ENCODE peak calls at places on chromosome 22, in nine cellular contexts. Y is AG10803, C is AG04450, O is adrenal gland, V is stomach, P is brain microvascular endothelial cell, W is mucosa of descending colon, I is lower leg skin, J is K562. E is an unnamed sample.

GRCh38 chr22:21865041-21865440 is 2.4 kb downstream of the MAPK1 start:
- DNase-seq in V (peak), C (peak), J (no peak), P (peak), Y (peak), O (peak), I (no peak), W (no peak), E (peak)

GRCh38 chr22:46352691-46353386 is 17.3 kb downstream of the TRMU start:
- DNase-seq in P (peak), W (no peak), J (no peak), I (no peak), C (no peak), V (peak), Y (no peak), O (peak), E (peak)

GRCh38 chr22:39946571-39947407 is 13.4 kb upstream of the TMA7B start:
- DNase-seq in C (no peak), V (no peak), I (no peak), Y (no peak), P (no peak), W (no peak), O (no peak), J (peak), E (no peak)

GRCh38 chr22:39214383-39215069 is 30.3 kb downstream of the PDGFB start:
- DNase-seq in C (no peak), Y (no peak), I (peak), V (no peak), J (no peak), P (no peak), W (no peak), O (no peak), E (peak)

GRCh38 chr22:36998620-36999351 is 20.5 kb downstream of the TST start:
- DNase-seq in P (no peak), Y (no peak), I (no peak), C (no peak), V (no peak), W (no peak), J (no peak), O (peak), E (peak)

GRCh38 chr22:20031732-20032406 is 11.0 kb downstream of the TANGO2 start:
- DNase-seq in O (no peak), W (peak), V (peak), I (peak), P (no peak), Y (no peak), J (no peak), C (no peak), E (peak)

GRCh38 chr22:22816171-22816514 is 71.5 kb upstream of the IGLL5 start:
- DNase-seq in V (no peak), W (no peak), O (no peak), Y (no peak), P (no peak), I (no peak), C (no peak), J (no peak), E (no peak)

GRCh38 chr22:23517804-23518380 is 62.2 kb downstream of the IGLL1 start:
- DNase-seq in V (no peak), W (no peak), I (no peak), C (no peak), Y (no peak), P (no peak), J (no peak), O (no peak), E (no peak)

GRCh38 chr22:37259540-37260029 is 15.5 kb upstream of the RAC2 start:
- DNase-seq in P (peak), W (no peak), Y (peak), O (no peak), I (no peak), C (no peak), J (peak), V (no peak), E (peak)

GRCh38 chr22:29016067-29016938 is 45.3 kb downstream of the C22orf31 start:
- DNase-seq in J (no peak), O (no peak), P (no peak), C (no peak), I (no peak), V (no peak), Y (no peak), W (no peak), E (no peak)

GRCh38 chr22:44436656-44437492 is 61.2 kb downstream of the RTL6 start:
- DNase-seq in O (no peak), J (no peak), C (no peak), W (no peak), I (peak), P (no peak), Y (no peak), V (no peak), E (no peak)

GRCh38 chr22:37486224-37486845 is at the start of gene MFNG:
- DNase-seq in C (no peak), O (peak), I (peak), J (peak), V (peak), P (no peak), Y (no peak), W (peak), E (peak)

GRCh38 chr22:33028191-33028700 is 29.9 kb downstream of the SYN3 start:
- DNase-seq in Y (no peak), I (peak), W (no peak), P (no peak), V (no peak), C (no peak), O (no peak), J (no peak), E (no peak)

GRCh38 chr22:21937041-21937820 is 15.4 kb downstream of the PPM1F start:
- DNase-seq in P (no peak), O (peak), Y (peak), I (peak), W (peak), V (peak), C (no peak), J (no peak), E (peak)

GRCh38 chr22:43777204-43777671 is 34.9 kb downstream of the EFCAB6 start:
- DNase-seq in I (no peak), O (no peak), C (peak), J (no peak), P (peak), V (no peak), W (no peak), Y (peak), E (peak)

GRCh38 chr22:44102121-44102520 is 78.0 kb downstream of the PARVB start:
- DNase-seq in O (no peak), C (no peak), W (no peak), P (no peak), I (no peak), V (no peak), Y (no peak), J (no peak), E (no peak)

GRCh38 chr22:17085277-17086091 is 684 bp downstream of the IL17RA start:
- DNase-seq in O (peak), V (peak), J (no peak), Y (no peak), W (peak), I (peak), P (no peak), C (no peak), E (peak)

GRCh38 chr22:27247691-27248434 is 553.7 kb downstream of the MN1 start:
- DNase-seq in J (no peak), I (no peak), C (no peak), Y (peak), P (no peak), O (peak), V (no peak), W (no peak), E (no peak)

GRCh38 chr22:31378123-31378522 is 21.3 kb upstream of the DRG1 start:
- DNase-seq in W (no peak), P (peak), V (no peak), I (no peak), Y (peak), C (no peak), J (no peak), O (no peak), E (no peak)
- H3K4me3 ChIP-seq in W (no peak), P (no peak), V (no peak), I (no peak), Y (no peak), C (no peak), J (no peak), O (no peak), E (no peak)

GRCh38 chr22:49966041-49966715 is 5.6 kb downstream of the PIM3 start:
- DNase-seq in W (peak), J (no peak), O (peak), Y (no peak), V (peak), C (no peak), I (peak), P (no peak), E (no peak)
- H3K4me3 ChIP-seq in W (no peak), J (no peak), O (no peak), Y (no peak), V (no peak), C (no peak), I (no peak), P (no peak), E (no peak)

GRCh38 chr22:41561788-41562187 is 978 bp downstream of the CSDC2 start:
- DNase-seq in J (no peak), W (no peak), I (no peak), V (no peak), P (no peak), C (no peak), O (peak), Y (no peak), E (no peak)
- H3K4me3 ChIP-seq in J (no peak), W (no peak), I (no peak), V (no peak), P (no peak), C (peak), O (peak), Y (peak), E (no peak)

GRCh38 chr22:48489551-48490512 is 1337.8 kb downstream of the BRD1 start:
- DNase-seq in C (no peak), V (peak), O (no peak), P (no peak), J (no peak), I (peak), Y (peak), W (no peak), E (no peak)

GRCh38 chr22:48486163-48486957 is 1341.3 kb downstream of the BRD1 start:
- DNase-seq in J (no peak), O (no peak), P (no peak), V (no peak), W (no peak), Y (no peak), C (no peak), I (peak), E (no peak)

GRCh38 chr22:48490513-48491411 is 1336.9 kb downstream of the BRD1 start:
- DNase-seq in I (peak), C (no peak), P (no peak), J (no peak), W (no peak), Y (no peak), O (no peak), V (peak), E (no peak)

GRCh38 chr22:48488149-48488551 is 1339.5 kb downstream of the BRD1 start:
- DNase-seq in C (no peak), V (no peak), W (no peak), P (no peak), Y (peak), J (no peak), O (no peak), I (peak), E (no peak)

GRCh38 chr22:48488611-48489456 is 1338.8 kb downstream of the BRD1 start:
- DNase-seq in J (no peak), C (no peak), W (no peak), P (no peak), O (no peak), Y (no peak), I (peak), V (no peak), E (no peak)
- H3K4me3 ChIP-seq in J (no peak), C (no peak), W (no peak), P (no peak), O (no peak), Y (peak), I (no peak), V (no peak), E (no peak)

GRCh38 chr22:25419247-25420113 is 145.0 kb upstream of the GRK3 start:
- DNase-seq in J (no peak), O (peak), V (no peak), Y (peak), I (no peak), P (peak), W (peak), C (no peak), E (no peak)
- H3K4me3 ChIP-seq in J (peak), O (no peak), V (no peak), Y (peak), I (no peak), P (no peak), W (no peak), C (peak), E (no peak)

E was measured in epithelial cell of esophagus.